ENCODE peak calls at places on chromosomes 11 and 22, in four cellular contexts. F, J, N and Y are unnamed samples.
A peak's percentile ranks its signal among the peaks of the same experiment; 100 is the strongest.

GRCh38 chr11:27087425-27087824 is 46.8 kb downstream of the BBOX1 start:
- DNase-seq in F (no peak), N (no peak), J (no peak), Y (no peak)

GRCh38 chr11:69614085-69614484 is 26.9 kb upstream of the CCND1 start:
- DNase-seq in F (no peak), J (no peak), N (no peak), Y (no peak)

GRCh38 chr22:42151924-42152635 is 21.5 kb upstream of the CYP2D6 start:
- DNase-seq in J (no peak), F (no peak), N (peak; percentile 49), Y (no peak)

GRCh38 chr11:123590296-123590912 is 64.0 kb downstream of the SCN3B start:
- DNase-seq in F (no peak), J (peak; percentile 70), N (no peak), Y (no peak)

GRCh38 chr22:32325416-32325801 is 32.3 kb upstream of the RFPL3 start:
- DNase-seq in N (no peak), F (no peak), J (no peak), Y (no peak)

GRCh38 chr11:58301576-58301975 is 33.5 kb upstream of the OR10W1 start:
- DNase-seq in J (no peak), F (no peak), N (no peak), Y (no peak)

GRCh38 chr11:120288021-120288420 is 37.1 kb upstream of the TLCD5 start:
- DNase-seq in J (no peak), F (no peak), N (no peak), Y (no peak)

GRCh38 chr11:134036484-134037092 is 32.3 kb upstream of the JAM3 start:
- DNase-seq in J (no peak), N (peak; percentile 48), F (no peak), Y (no peak)

GRCh38 chr11:122923302-122923701 is 40.7 kb downstream of the JHY start:
- DNase-seq in J (no peak), N (no peak), F (no peak), Y (no peak)

GRCh38 chr22:29313126-29314071 is 2.1 kb downstream of the RASL10A start:
- DNase-seq in N (peak; percentile 79), J (peak; percentile 71), F (peak; percentile 35), Y (peak; percentile 79)

GRCh38 chr11:66341502-66342126 is 3.3 kb downstream of the BRMS1 start:
- DNase-seq in N (no peak), J (peak; percentile 18), F (no peak), Y (no peak)

GRCh38 chr22:45671783-45672563 is at the start of gene ATXN10:
- DNase-seq in F (peak; percentile 68), J (peak; percentile 72), N (peak; percentile 24), Y (peak; percentile 85)

GRCh38 chr11:128205796-128206195 is 381.6 kb downstream of the ETS1 start:
- DNase-seq in N (no peak), F (no peak), J (no peak), Y (no peak)

GRCh38 chr11:23425379-23425778 is 565.1 kb upstream of the CCDC179 start:
- DNase-seq in N (no peak), J (no peak), F (no peak), Y (no peak)

GRCh38 chr11:2975594-2975993 is 16.5 kb downstream of the NAP1L4 start:
- DNase-seq in J (no peak), F (no peak), N (no peak), Y (peak; percentile 36)

GRCh38 chr11:72038491-72038890 is 39.8 kb downstream of the IL18BP start:
- DNase-seq in N (no peak), F (peak; percentile 80), J (peak; percentile 57), Y (no peak)

GRCh38 chr22:49632199-49633009 is 195.3 kb downstream of the BRD1 start:
- DNase-seq in F (peak; percentile 61), J (peak; percentile 61), N (peak; percentile 82), Y (peak; percentile 76)
- TF ChIP-seq CTCF in F (peak; percentile 55), J (peak; percentile 50), N (peak; percentile 62), Y (peak; percentile 62)

DNA sequence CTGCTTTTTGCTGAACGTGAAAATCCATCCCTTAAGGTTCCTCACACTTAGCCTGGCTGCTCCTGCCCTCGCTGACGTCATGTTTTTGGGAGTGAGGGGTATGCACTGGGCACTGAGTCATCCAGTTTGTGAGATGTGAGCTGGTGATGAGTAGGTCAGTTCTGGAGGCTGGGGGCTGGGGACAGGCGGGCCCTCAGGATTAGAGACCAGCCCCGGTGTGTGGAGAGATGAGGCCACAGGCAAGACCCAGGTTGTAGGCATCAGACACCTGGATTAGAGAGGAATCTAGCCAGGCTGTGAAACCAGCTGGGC is 9.2 kb downstream of the KCNC1 start:
- DNase-seq in N (no peak), F (no peak), J (peak; percentile 0), Y (no peak)
- TF ChIP-seq CTCF in N (no peak), F (no peak), J (no peak), Y (no peak)

GRCh38 chr11:43649921-43650320 is 30.6 kb upstream of the HSD17B12 start:
- DNase-seq in J (no peak), F (no peak), N (no peak), Y (no peak)
- TF ChIP-seq CTCF in J (no peak), F (no peak), N (no peak), Y (no peak)

GRCh38 chr11:109000531-109000930 is 335.7 kb downstream of the DDX10 start:
- DNase-seq in J (no peak), F (no peak), N (no peak), Y (no peak)

GRCh38 chr11:108997826-108998225 is 333.0 kb downstream of the DDX10 start:
- DNase-seq in N (no peak), J (no peak), F (no peak), Y (no peak)

GRCh38 chr11:108994887-108995286 is 330.0 kb downstream of the DDX10 start:
- DNase-seq in F (no peak), N (no peak), J (no peak), Y (no peak)
- TF ChIP-seq CTCF in F (no peak), N (no peak), J (no peak), Y (no peak)

DNA sequence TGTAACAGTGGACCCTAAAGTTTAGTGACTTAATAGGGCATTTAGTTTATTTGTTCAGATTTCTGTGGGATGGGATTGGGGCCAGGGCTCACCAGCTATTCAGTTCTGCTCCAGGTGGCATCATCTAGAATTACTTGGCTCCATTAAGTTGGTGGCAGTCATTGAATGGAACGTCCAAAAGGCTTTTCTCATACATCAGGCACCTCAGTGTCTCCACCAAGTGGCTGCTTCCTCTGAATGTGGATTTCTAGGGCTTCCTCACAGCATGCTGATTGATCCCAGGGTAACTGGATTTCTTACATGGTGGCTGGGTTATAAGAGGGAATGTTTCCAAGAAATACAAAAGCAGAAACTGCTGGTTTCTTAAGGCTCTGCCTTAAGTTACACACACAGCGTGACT is 34.7 kb downstream of the USP47 start:
- DNase-seq in J (no peak), F (no peak), N (no peak), Y (no peak)
- TF ChIP-seq CTCF in J (no peak), F (no peak), N (no peak), Y (no peak)

GRCh38 chr11:89437317-89437716 is 53.9 kb downstream of the NOX4 start:
- DNase-seq in N (no peak), F (no peak), J (no peak), Y (no peak)
- TF ChIP-seq CTCF in N (no peak), F (no peak), J (no peak), Y (no peak)